ENCODE peak calls at places on chromosomes 13 and 19, in four cellular contexts. I is GM12878, L is endothelial cell of umbilical vein, Q is K562. J is an unnamed sample.

GRCh38 chr19:28489126-28489660 is 723.8 kb downstream of the UQCRFS1 start:
- DNase-seq in I (no peak), Q (no peak), L (no peak), J (no peak)

GRCh38 chr13:91655731-91656130 is 257.3 kb downstream of the GPC5 start:
- DNase-seq in L (no peak), I (no peak), Q (no peak), J (no peak)

GRCh38 chr19:40702337-40703012 is 12.0 kb upstream of the NUMBL start:
- DNase-seq in I (no peak), Q (peak), L (no peak), J (no peak)

GRCh38 chr19:8466018-8466417 is 21.2 kb downstream of the HNRNPM start:
- DNase-seq in L (no peak), I (no peak), Q (no peak), J (peak)

GRCh38 chr19:54248016-54248601 is 5.5 kb upstream of the LILRA6 start:
- DNase-seq in L (peak), I (no peak), Q (no peak), J (peak)

GRCh38 chr19:2962018-2962670 is 15.2 kb upstream of the TLE6 start:
- DNase-seq in Q (peak), L (peak), I (peak), J (peak)

GRCh38 chr13:42740753-42741152 is 40.6 kb upstream of the FAM216B start:
- DNase-seq in L (peak), Q (peak), I (no peak), J (no peak)

GRCh38 chr13:40517486-40518311 is 148.7 kb downstream of the FOXO1 start:
- DNase-seq in Q (no peak), L (no peak), I (peak), J (no peak)

GRCh38 chr13:101292711-101293110 is 123.6 kb downstream of the NALCN start:
- DNase-seq in I (no peak), Q (no peak), L (no peak), J (peak)

GRCh38 chr13:45055198-45055901 is 65.0 kb upstream of the GTF2F2 start:
- DNase-seq in L (peak), Q (no peak), I (peak), J (peak)

GRCh38 chr19:49954092-49954825 is 6.7 kb downstream of the SIGLEC11 start:
- DNase-seq in Q (no peak), I (no peak), L (no peak), J (peak)

GRCh38 chr13:59345316-59345715 is 818.4 kb downstream of the DIAPH3 start:
- DNase-seq in L (peak), Q (no peak), I (no peak), J (no peak)

GRCh38 chr19:10333758-10334339 is 520 bp upstream of the RAVER1 start:
- DNase-seq in Q (no peak), I (no peak), L (no peak), J (no peak)

GRCh38 chr19:47615714-47616113 is 6.8 kb downstream of the BICRA start:
- DNase-seq in Q (no peak), L (no peak), I (no peak), J (no peak)

GRCh38 chr19:42468273-42468796 is 25.6 kb upstream of the CXCL17 start:
- DNase-seq in L (no peak), I (no peak), Q (no peak), J (peak)

GRCh38 chr13:49218493-49219051 is 1.6 kb upstream of the MLNR start:
- DNase-seq in I (no peak), L (no peak), Q (no peak), J (peak)

GRCh38 chr13:105050696-105051095 is 1484.8 kb downstream of the EFNB2 start:
- DNase-seq in L (no peak), I (no peak), Q (no peak), J (peak)

GRCh38 chr13:41401371-41401770 is 56.0 kb upstream of the RGCC start:
- DNase-seq in I (no peak), Q (no peak), L (no peak), J (no peak)

GRCh38 chr19:50705422-50706019 is 14.1 kb downstream of the SHANK1 start:
- DNase-seq in I (peak), Q (peak), L (peak), J (peak)

GRCh38 chr19:7670150-7670784 is 1.4 kb downstream of the RETN start:
- DNase-seq in L (no peak), Q (peak), I (no peak), J (no peak)

GRCh38 chr13:108957369-108958012 is 328.1 kb downstream of the MYO16 start:
- DNase-seq in L (peak), Q (no peak), I (no peak), J (peak)

GRCh38 chr13:97295279-97296182 is 73.4 kb downstream of the MBNL2 start:
- DNase-seq in Q (peak), L (peak), I (no peak), J (peak)

GRCh38 chr19:16216744-16217670 is 19.3 kb downstream of the AP1M1 start:
- DNase-seq in L (no peak), I (no peak), Q (no peak), J (no peak)

GRCh38 chr13:107669356-107669755 is 546.0 kb downstream of the LIG4 start:
- DNase-seq in Q (no peak), I (no peak), L (peak), J (peak)

GRCh38 chr19:43305642-43306041 is 36.3 kb upstream of the PSG9 start:
- DNase-seq in I (no peak), Q (peak), L (no peak), J (no peak)

GRCh38 chr19:6238256-6238642 is 41.5 kb downstream of the MLLT1 start:
- DNase-seq in I (no peak), Q (peak), L (peak), J (no peak)

GRCh38 chr19:30167976-30168635 is 204.1 kb upstream of the ZNF536 start:
- DNase-seq in L (no peak), Q (no peak), I (no peak), J (no peak)

GRCh38 chr19:11485245-11485837 is 4.5 kb upstream of the ELAVL3 start:
- DNase-seq in Q (peak), L (no peak), I (no peak), J (no peak)

GRCh38 chr19:33251526-33252090 is 26.0 kb upstream of the SLC7A10 start:
- DNase-seq in Q (no peak), I (no peak), L (no peak), J (no peak)

GRCh38 chr19:5480427-5480836 is 25.2 kb downstream of the ZNRF4 start:
- DNase-seq in L (peak), Q (peak), I (no peak), J (no peak)

GRCh38 chr13:98900442-98900841 is 77.4 kb downstream of the DOCK9 start:
- DNase-seq in I (no peak), L (no peak), Q (no peak), J (no peak)

GRCh38 chr19:48836089-48837017 is at the start of gene HSD17B14:
- DNase-seq in L (peak), I (no peak), Q (peak), J (no peak)

GRCh38 chr19:44955500-44956439 is 590 bp downstream of the CLPTM1 start:
- DNase-seq in I (no peak), L (peak), Q (no peak), J (no peak)

GRCh38 chr13:95641961-95642621 is 2.4 kb downstream of the DZIP1 start:
- DNase-seq in L (peak), I (no peak), Q (no peak), J (peak)

GRCh38 chr19:12757544-12758274 is 6.1 kb downstream of the BEST2 start:
- DNase-seq in Q (peak), I (no peak), L (peak), J (peak)

GRCh38 chr19:44753619-44753931 is 5.1 kb downstream of the BCL3 start:
- DNase-seq in L (no peak), Q (no peak), I (no peak), J (no peak)

GRCh38 chr13:87923713-87924112 is 252.5 kb downstream of the SLITRK5 start:
- DNase-seq in I (no peak), L (no peak), Q (no peak), J (no peak)

GRCh38 chr13:43767351-43767901 is 19.3 kb downstream of the ENOX1 start:
- DNase-seq in I (no peak), Q (no peak), L (no peak), J (no peak)

GRCh38 chr19:40091205-40092129 is 724 bp upstream of the ZNF780A start:
- DNase-seq in L (no peak), I (no peak), Q (no peak), J (no peak)

DNA sequence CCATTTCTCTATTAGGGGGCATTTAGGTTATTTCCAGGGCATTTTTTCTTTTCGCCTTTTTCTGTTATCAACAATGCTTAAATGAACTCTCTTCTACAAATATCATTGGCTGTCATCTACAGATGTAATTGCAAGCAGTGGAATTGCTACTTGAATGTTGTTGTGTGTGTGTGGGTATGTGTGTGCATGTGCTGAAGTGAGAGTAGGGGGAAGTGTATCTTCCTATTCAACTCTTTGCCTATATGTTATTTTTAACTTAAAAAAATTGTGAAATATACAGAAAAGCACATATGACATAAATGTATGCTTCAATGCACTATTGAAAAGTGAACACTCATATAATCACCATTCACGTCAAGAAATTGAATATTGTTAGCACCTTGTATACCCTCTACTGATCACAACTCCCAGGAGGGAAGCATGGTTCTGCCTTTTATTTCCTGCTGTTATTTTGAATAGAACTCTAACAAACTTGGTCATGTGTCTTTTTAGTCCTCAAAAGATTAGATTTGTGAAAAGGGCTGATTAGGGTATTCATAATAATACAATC is 24.7 kb downstream of the WDFY2 start:
- DNase-seq in Q (no peak), I (no peak), L (no peak), J (no peak)
- TF ChIP-seq FOS in Q (no peak), I (no peak), L (no peak), J (no peak)

DNA sequence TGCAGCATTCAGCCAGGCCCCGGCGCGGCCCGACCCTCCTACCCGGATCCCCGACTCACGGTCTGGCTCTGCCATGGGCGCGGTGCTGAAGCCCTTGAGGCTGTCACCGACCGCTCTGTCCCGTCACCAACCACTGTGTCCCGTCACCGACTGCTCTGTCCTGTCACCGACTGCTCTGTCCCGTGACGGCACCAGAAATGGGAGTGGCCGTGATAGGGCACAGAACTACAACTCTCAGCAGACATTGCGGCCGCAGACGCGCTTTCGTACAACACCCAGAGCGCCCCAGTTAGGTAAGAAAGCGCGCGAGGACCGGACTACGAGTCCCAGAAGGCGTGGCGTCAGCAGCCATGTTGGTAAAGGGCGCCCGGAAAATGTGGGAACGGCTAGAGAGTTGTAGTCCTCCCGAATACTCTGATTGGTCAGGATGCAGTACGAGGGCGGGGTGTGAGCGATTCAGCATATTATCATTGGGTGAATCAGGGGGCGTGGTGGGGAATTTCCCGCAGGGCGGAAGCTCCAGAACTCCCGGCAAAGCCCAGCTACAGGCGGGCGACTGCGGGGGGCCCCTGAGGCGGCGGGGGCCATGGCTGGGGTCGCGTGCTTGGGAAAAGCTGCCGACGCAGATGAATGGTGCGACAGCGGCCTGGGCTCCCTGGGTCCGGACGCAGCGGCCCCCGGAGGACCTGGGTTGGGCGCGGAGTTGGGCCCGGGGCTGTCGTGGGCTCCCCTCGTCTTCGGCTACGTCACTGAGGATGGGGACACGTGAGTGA is at the start of the genes NFKBIB and SIRT2:
- DNase-seq in L (peak), I (peak), Q (peak), J (peak)
- TF ChIP-seq POLR2A in L (peak), I (peak), Q (peak), J (peak)

GRCh38 chr13:38607136-38607535 is 79.7 kb upstream of the FREM2 start:
- DNase-seq in I (no peak), L (no peak), Q (no peak), J (no peak)
- TF ChIP-seq FOS in I (no peak), L (no peak), Q (no peak), J (no peak)

DNA sequence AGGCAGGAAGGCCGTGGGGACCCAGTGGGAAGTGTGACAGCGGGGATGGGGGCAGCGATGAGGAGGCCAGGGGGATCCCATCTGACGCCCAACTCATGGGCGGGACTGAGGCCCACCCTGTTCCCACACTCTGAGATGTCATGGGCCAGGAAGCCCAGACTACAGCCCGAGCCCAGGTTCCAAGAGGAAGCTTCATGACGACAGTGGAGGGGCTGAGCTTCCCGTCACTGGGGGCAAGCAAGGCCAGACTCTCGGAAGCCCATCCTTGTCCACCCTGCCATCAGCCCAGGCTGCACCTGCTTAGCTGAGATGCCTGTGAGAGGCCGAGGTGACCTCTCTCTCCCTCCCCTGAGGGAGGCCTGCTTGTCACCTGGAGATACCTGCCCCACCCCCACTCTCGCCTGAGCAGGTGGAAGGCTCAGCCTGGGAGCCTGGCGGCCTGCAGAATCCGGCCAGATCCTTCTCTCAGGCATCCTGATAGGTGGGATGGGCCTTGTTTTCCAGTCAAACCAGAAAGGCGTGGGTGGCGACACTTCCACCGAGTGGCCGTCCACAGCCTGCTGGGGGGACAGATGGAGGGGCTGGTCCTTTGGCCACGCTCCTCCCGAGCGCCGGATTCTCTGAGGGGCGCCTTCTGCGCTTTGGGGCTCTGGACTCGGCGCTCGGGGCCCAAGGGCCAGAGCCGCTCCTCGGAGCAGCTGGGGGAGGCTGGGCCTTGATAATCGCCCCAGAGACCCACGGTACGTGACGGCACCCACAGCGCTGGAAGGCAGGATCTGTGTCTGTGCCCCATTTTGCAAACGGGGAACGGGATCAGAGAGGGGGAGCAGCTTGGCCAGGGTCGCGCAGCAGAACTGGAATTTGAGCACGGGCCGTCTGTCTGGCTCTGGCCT is 4.8 kb downstream of the ZBTB7A start:
- DNase-seq in I (no peak), L (no peak), Q (no peak), J (no peak)
- TF ChIP-seq POLR2A in I (peak), L (no peak), Q (peak), J (no peak)

J was measured in IMR-90.